ENCODE peak calls at places on chromosomes 6 and 20, in nine cellular contexts. One of them, this sample, is unnamed.

GRCh38 chr6:7137335-7138106 is 29.8 kb downstream of the RREB1 start:
- DNase-seq in lung: no peak
- DNase-seq in PC-3: no peak
- DNase-seq in Caco-2: no peak
- DNase-seq in effector memory CD4-positive, alpha-beta T cell: peak; percentile 35
- DNase-seq in MM.1S: peak; percentile 87
- DNase-seq in testis: peak; percentile 65
- DNase-seq in kidney: no peak
- DNase-seq in sigmoid colon: peak; percentile 84
- DNase-seq in this sample: peak; percentile 27

GRCh38 chr6:151690768-151691562 is 116.5 kb upstream of the ESR1 start:
- DNase-seq in effector memory CD4-positive, alpha-beta T cell: no peak
- DNase-seq in PC-3: no peak
- DNase-seq in sigmoid colon: no peak
- DNase-seq in kidney: no peak
- DNase-seq in MM.1S: peak; percentile 72
- DNase-seq in testis: peak; percentile 30
- DNase-seq in lung: no peak
- DNase-seq in Caco-2: no peak
- DNase-seq in this sample: peak; percentile 26

GRCh38 chr20:1144401-1145172 is 26.2 kb downstream of the PSMF1 start:
- DNase-seq in effector memory CD4-positive, alpha-beta T cell: no peak
- DNase-seq in MM.1S: no peak
- DNase-seq in sigmoid colon: no peak
- DNase-seq in kidney: no peak
- DNase-seq in PC-3: no peak
- DNase-seq in Caco-2: no peak
- DNase-seq in lung: no peak
- DNase-seq in testis: no peak
- DNase-seq in this sample: no peak

GRCh38 chr6:47714802-47715201 is 16.4 kb downstream of the ADGRF4 start:
- DNase-seq in lung: no peak
- DNase-seq in kidney: no peak
- DNase-seq in sigmoid colon: no peak
- DNase-seq in effector memory CD4-positive, alpha-beta T cell: no peak
- DNase-seq in PC-3: no peak
- DNase-seq in testis: no peak
- DNase-seq in MM.1S: no peak
- DNase-seq in Caco-2: no peak
- DNase-seq in this sample: no peak

GRCh38 chr6:79635179-79635578 is 4.0 kb downstream of the SH3BGRL2 start:
- DNase-seq in PC-3: peak; percentile 73
- DNase-seq in Caco-2: no peak
- DNase-seq in sigmoid colon: no peak
- DNase-seq in lung: no peak
- DNase-seq in kidney: no peak
- DNase-seq in MM.1S: no peak
- DNase-seq in effector memory CD4-positive, alpha-beta T cell: no peak
- DNase-seq in testis: no peak
- DNase-seq in this sample: no peak

GRCh38 chr20:18662279-18662678 is 74.4 kb downstream of the DTD1 start:
- DNase-seq in MM.1S: no peak
- DNase-seq in PC-3: no peak
- DNase-seq in kidney: no peak
- DNase-seq in testis: no peak
- DNase-seq in effector memory CD4-positive, alpha-beta T cell: no peak
- DNase-seq in Caco-2: no peak
- DNase-seq in sigmoid colon: no peak
- DNase-seq in lung: no peak
- DNase-seq in this sample: no peak

GRCh38 chr20:49569403-49570115 is 1.6 kb upstream of the PTGIS start:
- DNase-seq in effector memory CD4-positive, alpha-beta T cell: no peak
- DNase-seq in testis: no peak
- DNase-seq in PC-3: no peak
- DNase-seq in lung: no peak
- DNase-seq in sigmoid colon: peak; percentile 83
- DNase-seq in kidney: no peak
- DNase-seq in Caco-2: peak; percentile 40
- DNase-seq in MM.1S: no peak
- DNase-seq in this sample: no peak

GRCh38 chr6:166520905-166521834 is 65.3 kb downstream of the RAMACL start:
- DNase-seq in Caco-2: no peak
- DNase-seq in testis: no peak
- DNase-seq in effector memory CD4-positive, alpha-beta T cell: no peak
- DNase-seq in MM.1S: no peak
- DNase-seq in PC-3: no peak
- DNase-seq in kidney: no peak
- DNase-seq in sigmoid colon: no peak
- DNase-seq in lung: no peak
- DNase-seq in this sample: no peak

GRCh38 chr20:63005240-63005861 is 1.4 kb downstream of the BHLHE23 start:
- DNase-seq in PC-3: no peak
- DNase-seq in kidney: peak; percentile 71
- DNase-seq in sigmoid colon: no peak
- DNase-seq in Caco-2: no peak
- DNase-seq in MM.1S: no peak
- DNase-seq in lung: no peak
- DNase-seq in effector memory CD4-positive, alpha-beta T cell: no peak
- DNase-seq in testis: no peak
- DNase-seq in this sample: no peak

GRCh38 chr20:63346131-63347080 is 14.7 kb downstream of the CHRNA4 start:
- DNase-seq in lung: no peak
- DNase-seq in MM.1S: peak; percentile 2
- DNase-seq in PC-3: no peak
- DNase-seq in kidney: peak; percentile 59
- DNase-seq in effector memory CD4-positive, alpha-beta T cell: no peak
- DNase-seq in sigmoid colon: no peak
- DNase-seq in Caco-2: no peak
- DNase-seq in testis: no peak
- DNase-seq in this sample: no peak

GRCh38 chr6:10763006-10763405 is 15.4 kb downstream of the TMEM14B start:
- DNase-seq in testis: peak; percentile 27
- DNase-seq in kidney: no peak
- DNase-seq in PC-3: no peak
- DNase-seq in sigmoid colon: no peak
- DNase-seq in MM.1S: no peak
- DNase-seq in effector memory CD4-positive, alpha-beta T cell: no peak
- DNase-seq in lung: no peak
- DNase-seq in Caco-2: no peak
- DNase-seq in this sample: no peak

GRCh38 chr6:53793318-53793975 is 1.4 kb upstream of the LRRC1 start:
- DNase-seq in PC-3: peak; percentile 86
- DNase-seq in MM.1S: peak; percentile 84
- DNase-seq in kidney: peak; percentile 68
- DNase-seq in lung: peak; percentile 75
- DNase-seq in effector memory CD4-positive, alpha-beta T cell: peak; percentile 9
- DNase-seq in testis: peak; percentile 81
- DNase-seq in Caco-2: peak; percentile 90
- DNase-seq in sigmoid colon: peak; percentile 67
- DNase-seq in this sample: peak; percentile 12

GRCh38 chr6:30570263-30570662 is 979 bp upstream of the ABCF1 start:
- DNase-seq in testis: no peak
- DNase-seq in PC-3: no peak
- DNase-seq in kidney: no peak
- DNase-seq in Caco-2: no peak
- DNase-seq in effector memory CD4-positive, alpha-beta T cell: no peak
- DNase-seq in MM.1S: no peak
- DNase-seq in sigmoid colon: no peak
- DNase-seq in lung: no peak
- DNase-seq in this sample: no peak

GRCh38 chr6:30565772-30566171 is 5.5 kb upstream of the ABCF1 start:
- DNase-seq in lung: no peak
- DNase-seq in PC-3: no peak
- DNase-seq in sigmoid colon: no peak
- DNase-seq in Caco-2: no peak
- DNase-seq in MM.1S: no peak
- DNase-seq in testis: no peak
- DNase-seq in kidney: no peak
- DNase-seq in effector memory CD4-positive, alpha-beta T cell: no peak
- DNase-seq in this sample: no peak

GRCh38 chr6:30570760-30571084 is 520 bp upstream of the ABCF1 start:
- DNase-seq in lung: no peak
- DNase-seq in effector memory CD4-positive, alpha-beta T cell: no peak
- DNase-seq in sigmoid colon: no peak
- DNase-seq in kidney: peak; percentile 75
- DNase-seq in MM.1S: no peak
- DNase-seq in PC-3: no peak
- DNase-seq in testis: no peak
- DNase-seq in Caco-2: no peak
- DNase-seq in this sample: no peak

GRCh38 chr6:30571085-30572077 is at the start of gene ABCF1:
- DNase-seq in PC-3: peak; percentile 99
- DNase-seq in effector memory CD4-positive, alpha-beta T cell: peak; percentile 99
- DNase-seq in testis: peak; percentile 99
- DNase-seq in lung: peak; percentile 98
- DNase-seq in kidney: peak; percentile 100
- DNase-seq in Caco-2: peak; percentile 96
- DNase-seq in MM.1S: peak; percentile 97
- DNase-seq in sigmoid colon: peak; percentile 99
- DNase-seq in this sample: peak; percentile 100

DNA sequence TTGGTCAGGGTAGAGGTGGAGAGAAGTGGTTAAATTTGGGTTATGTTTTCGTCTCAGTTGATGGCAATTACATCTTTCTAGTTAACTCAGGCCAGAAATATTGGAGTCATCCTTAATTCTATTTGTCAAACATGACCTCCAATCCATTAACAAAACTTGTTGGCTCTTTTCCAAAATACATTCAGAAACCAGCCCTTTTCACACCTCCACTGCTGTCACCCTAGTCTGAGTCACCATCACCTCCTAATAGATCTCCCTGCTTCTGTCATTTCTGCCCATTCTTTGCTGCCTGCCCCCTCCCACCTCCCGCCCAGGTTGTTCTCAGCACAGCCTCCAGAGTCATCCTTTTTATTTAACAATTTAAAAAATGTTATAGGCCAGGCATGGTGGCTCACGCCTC is 3.0 kb upstream of the ABCF1 start:
- DNase-seq in sigmoid colon: no peak
- DNase-seq in MM.1S: no peak
- DNase-seq in kidney: no peak
- DNase-seq in PC-3: no peak
- DNase-seq in Caco-2: no peak
- DNase-seq in testis: no peak
- DNase-seq in effector memory CD4-positive, alpha-beta T cell: no peak
- DNase-seq in lung: no peak
- DNase-seq in this sample: no peak
- H3K4me3 ChIP-seq in sigmoid colon: no peak overlapping the region
- H3K4me3 ChIP-seq in MM.1S: no peak overlapping the region
- H3K4me3 ChIP-seq in kidney: no peak overlapping the region
- H3K4me3 ChIP-seq in PC-3: no peak overlapping the region
- H3K4me3 ChIP-seq in Caco-2: no peak overlapping the region
- H3K4me3 ChIP-seq in testis: no peak overlapping the region
- H3K4me3 ChIP-seq in effector memory CD4-positive, alpha-beta T cell: no peak overlapping the region
- H3K4me3 ChIP-seq in lung: no peak overlapping the region
- H3K4me3 ChIP-seq in this sample: no peak overlapping the region

DNA sequence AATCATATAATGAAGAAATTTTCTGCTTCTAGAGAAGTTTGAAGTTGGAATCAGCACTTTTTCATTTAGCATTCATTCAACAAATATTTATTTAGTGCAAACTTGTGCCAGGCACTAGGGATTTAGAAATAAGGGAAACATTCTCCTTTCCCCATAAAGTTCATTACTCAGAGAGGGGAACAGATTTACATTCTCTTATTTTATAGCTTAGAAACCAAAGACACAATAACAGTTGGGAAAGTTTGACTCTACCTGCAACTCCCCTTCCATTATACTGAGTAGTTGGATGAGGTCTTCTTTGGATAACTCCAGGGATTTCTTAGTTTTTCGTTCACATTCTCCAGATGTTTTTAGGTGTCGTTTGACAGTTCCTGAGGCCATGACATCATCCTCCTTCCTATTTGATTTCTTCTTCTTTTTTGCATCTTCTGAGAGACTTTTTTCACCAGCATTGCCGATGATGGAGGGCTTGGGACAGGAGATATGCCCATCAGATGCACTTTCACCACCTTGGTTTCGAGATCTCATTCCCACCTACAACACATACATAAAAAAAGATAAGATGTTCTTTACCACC is 79.1 kb downstream of the FILIP1 start:
- DNase-seq in lung: no peak
- DNase-seq in Caco-2: no peak
- DNase-seq in PC-3: peak; percentile 34
- DNase-seq in kidney: no peak
- DNase-seq in effector memory CD4-positive, alpha-beta T cell: no peak
- DNase-seq in sigmoid colon: no peak
- DNase-seq in MM.1S: no peak
- DNase-seq in testis: no peak
- DNase-seq in this sample: no peak
- H3K4me1 ChIP-seq in lung: no peaks in the 10 kb centered on the region
- H3K4me1 ChIP-seq in Caco-2: peaks cover 8% of the 10 kb centered on the region
- H3K4me1 ChIP-seq in PC-3: peaks cover 24% of the 10 kb centered on the region
- H3K4me1 ChIP-seq in kidney: peaks cover 6% of the 10 kb centered on the region
- H3K4me1 ChIP-seq in effector memory CD4-positive, alpha-beta T cell: no peaks in the 10 kb centered on the region
- H3K4me1 ChIP-seq in sigmoid colon: peaks cover 67% of the 10 kb centered on the region
- H3K4me1 ChIP-seq in MM.1S: peaks cover 13% of the 10 kb centered on the region
- H3K4me1 ChIP-seq in testis: no peaks in the 10 kb centered on the region
- H3K4me1 ChIP-seq in this sample: no peaks in the 10 kb centered on the region

GRCh38 chr6:149990109-149990671 is 26.4 kb downstream of the ULBP1 start:
- DNase-seq in kidney: no peak
- DNase-seq in testis: no peak
- DNase-seq in MM.1S: no peak
- DNase-seq in Caco-2: no peak
- DNase-seq in effector memory CD4-positive, alpha-beta T cell: no peak
- DNase-seq in sigmoid colon: no peak
- DNase-seq in lung: no peak
- DNase-seq in PC-3: no peak
- DNase-seq in this sample: no peak
- H3K4me3 ChIP-seq in kidney: no peak overlapping the region
- H3K4me3 ChIP-seq in testis: peak overlapping the region; percentile 12
- H3K4me3 ChIP-seq in MM.1S: peak overlapping the region; percentile 47
- H3K4me3 ChIP-seq in Caco-2: peak overlapping the region; percentile 15
- H3K4me3 ChIP-seq in effector memory CD4-positive, alpha-beta T cell: peak overlapping the region; percentile 55
- H3K4me3 ChIP-seq in sigmoid colon: no peak overlapping the region
- H3K4me3 ChIP-seq in lung: no peak overlapping the region
- H3K4me3 ChIP-seq in PC-3: no peak overlapping the region
- H3K4me3 ChIP-seq in this sample: peak overlapping the region; percentile 53

DNA sequence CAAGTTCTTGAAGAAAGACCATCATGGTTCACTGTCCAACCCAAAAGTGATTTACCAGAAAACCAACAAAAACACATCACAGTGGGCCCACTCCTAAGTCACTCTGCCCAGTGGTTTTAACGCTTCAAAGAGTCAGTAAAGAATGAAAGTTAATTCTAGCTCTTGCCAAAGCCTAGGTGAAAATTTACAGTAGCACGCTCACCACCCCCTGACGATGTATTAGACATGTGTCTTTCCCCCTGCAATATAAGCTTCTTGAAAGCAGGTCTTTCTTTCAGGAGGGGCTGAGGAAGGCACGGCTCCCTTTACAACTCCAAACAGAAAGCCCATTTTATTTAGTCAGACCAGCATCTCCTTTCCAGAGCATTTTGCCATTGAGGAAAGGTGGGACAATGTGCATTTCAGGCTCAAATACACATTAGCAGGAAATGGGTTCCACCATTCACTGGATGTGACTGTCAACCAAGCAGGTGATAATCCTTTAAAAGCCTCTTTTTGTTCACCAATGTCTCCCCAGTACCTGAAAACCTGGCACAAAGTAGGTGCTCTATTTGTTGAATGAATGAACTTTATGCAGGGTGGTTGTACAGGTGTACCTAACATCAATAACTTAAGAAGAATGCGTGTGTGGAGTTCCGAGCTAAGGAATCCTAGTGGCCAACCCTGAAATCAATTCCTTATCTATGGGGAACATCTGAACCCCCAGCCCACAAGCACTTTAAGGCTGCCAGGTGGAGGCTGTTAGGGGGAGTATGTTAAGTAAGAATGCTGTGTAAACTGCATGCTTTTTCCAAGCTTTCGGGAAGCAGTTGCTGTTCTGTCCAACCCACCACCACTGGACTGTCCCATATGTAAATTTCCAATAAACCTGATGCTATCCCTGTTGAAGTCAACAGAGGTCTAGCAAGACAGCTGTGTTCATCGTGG is 11.4 kb downstream of the EZR start:
- DNase-seq in PC-3: no peak
- DNase-seq in sigmoid colon: no peak
- DNase-seq in effector memory CD4-positive, alpha-beta T cell: no peak
- DNase-seq in Caco-2: no peak
- DNase-seq in MM.1S: no peak
- DNase-seq in testis: no peak
- DNase-seq in kidney: no peak
- DNase-seq in lung: no peak
- DNase-seq in this sample: no peak
- H3K4me1 ChIP-seq in PC-3: peaks cover 48% of the 10 kb centered on the region
- H3K4me1 ChIP-seq in sigmoid colon: peaks cover 24% of the 10 kb centered on the region
- H3K4me1 ChIP-seq in effector memory CD4-positive, alpha-beta T cell: peaks cover 66% of the 10 kb centered on the region
- H3K4me1 ChIP-seq in Caco-2: peaks cover 82% of the 10 kb centered on the region
- H3K4me1 ChIP-seq in MM.1S: peaks cover 17% of the 10 kb centered on the region
- H3K4me1 ChIP-seq in testis: peaks cover 59% of the 10 kb centered on the region
- H3K4me1 ChIP-seq in kidney: peaks cover 44% of the 10 kb centered on the region
- H3K4me1 ChIP-seq in lung: peaks cover 13% of the 10 kb centered on the region
- H3K4me1 ChIP-seq in this sample: peaks cover 74% of the 10 kb centered on the region

This sample was measured in naive thymus-derived CD4-positive, alpha-beta T cell.